ENCODE peak calls at places on chromosomes 2 and 18, in four cellular contexts. One of them, this sample, is unnamed.

GRCh38 chr2:191244350-191244749 is 854 bp upstream of the MYO1B start:
- DNase-seq in GM12865: no peak
- DNase-seq in cardiac septum: no peak
- DNase-seq in HFFc6: no peak
- DNase-seq in this sample: no peak

GRCh38 chr2:235999011-235999410 is 169.2 kb downstream of the GBX2 start:
- DNase-seq in cardiac septum: no peak
- DNase-seq in HFFc6: no peak
- DNase-seq in GM12865: no peak
- DNase-seq in this sample: no peak

GRCh38 chr18:5618037-5618688 is 74.4 kb upstream of the EPB41L3 start:
- DNase-seq in HFFc6: no peak
- DNase-seq in cardiac septum: no peak
- DNase-seq in GM12865: no peak
- DNase-seq in this sample: no peak

GRCh38 chr2:234980476-234981187 is 28.8 kb downstream of the SH3BP4 start:
- DNase-seq in cardiac septum: no peak
- DNase-seq in HFFc6: no peak
- DNase-seq in GM12865: no peak
- DNase-seq in this sample: no peak

GRCh38 chr2:191866675-191867506 is 20.0 kb upstream of the CAVIN2 start:
- DNase-seq in GM12865: no peak
- DNase-seq in HFFc6: peak
- DNase-seq in cardiac septum: no peak
- DNase-seq in this sample: peak

GRCh38 chr2:172284209-172284608 is 143.2 kb upstream of the ITGA6 start:
- DNase-seq in GM12865: no peak
- DNase-seq in cardiac septum: no peak
- DNase-seq in HFFc6: no peak
- DNase-seq in this sample: no peak

GRCh38 chr2:73868204-73868978 is 24.4 kb upstream of the ACTG2 start:
- DNase-seq in HFFc6: no peak
- DNase-seq in GM12865: no peak
- DNase-seq in cardiac septum: no peak
- DNase-seq in this sample: no peak

GRCh38 chr2:152874955-152875354 is 156.5 kb downstream of the ARL6IP6 start:
- DNase-seq in HFFc6: peak
- DNase-seq in GM12865: no peak
- DNase-seq in cardiac septum: no peak
- DNase-seq in this sample: no peak

GRCh38 chr18:23733895-23734294 is 44.6 kb downstream of the LAMA3 start:
- DNase-seq in cardiac septum: no peak
- DNase-seq in HFFc6: no peak
- DNase-seq in GM12865: no peak
- DNase-seq in this sample: no peak

GRCh38 chr18:64202836-64203235 is 53.9 kb upstream of the LINC00305 start:
- DNase-seq in HFFc6: no peak
- DNase-seq in GM12865: peak
- DNase-seq in cardiac septum: no peak
- DNase-seq in this sample: no peak

GRCh38 chr2:83584674-83585073 is 874.4 kb downstream of the SUCLG1 start:
- DNase-seq in HFFc6: no peak
- DNase-seq in GM12865: no peak
- DNase-seq in cardiac septum: no peak
- DNase-seq in this sample: no peak

GRCh38 chr2:151422917-151423439 is 13.3 kb downstream of the RIF1 start:
- DNase-seq in cardiac septum: no peak
- DNase-seq in GM12865: peak
- DNase-seq in HFFc6: no peak
- DNase-seq in this sample: no peak

GRCh38 chr2:205477016-205477705 is 205.1 kb upstream of the NRP2 start:
- DNase-seq in cardiac septum: no peak
- DNase-seq in GM12865: no peak
- DNase-seq in HFFc6: peak
- DNase-seq in this sample: no peak

GRCh38 chr18:8448091-8448490 is 161.1 kb upstream of the RAB12 start:
- DNase-seq in cardiac septum: peak
- DNase-seq in HFFc6: no peak
- DNase-seq in GM12865: no peak
- DNase-seq in this sample: no peak

GRCh38 chr18:47150824-47151366 is 595 bp upstream of the HDHD2 start:
- DNase-seq in cardiac septum: no peak
- DNase-seq in HFFc6: no peak
- DNase-seq in GM12865: no peak
- DNase-seq in this sample: no peak

GRCh38 chr18:72942766-72943165 is 75.0 kb upstream of the NETO1 start:
- DNase-seq in HFFc6: no peak
- DNase-seq in cardiac septum: no peak
- DNase-seq in GM12865: no peak
- DNase-seq in this sample: no peak

GRCh38 chr2:71801969-71802368 is 345.7 kb downstream of the CYP26B1 start:
- DNase-seq in cardiac septum: no peak
- DNase-seq in HFFc6: peak
- DNase-seq in GM12865: peak
- DNase-seq in this sample: peak

GRCh38 chr2:85933753-85934594 is 45.2 kb upstream of the ST3GAL5 start:
- DNase-seq in GM12865: no peak
- DNase-seq in cardiac septum: no peak
- DNase-seq in HFFc6: peak
- DNase-seq in this sample: no peak

GRCh38 chr2:10813085-10813748 is 632 bp upstream of the PDIA6 start:
- DNase-seq in GM12865: no peak
- DNase-seq in HFFc6: no peak
- DNase-seq in cardiac septum: no peak
- DNase-seq in this sample: no peak

GRCh38 chr18:10353791-10354190 is 100.6 kb upstream of the APCDD1 start:
- DNase-seq in HFFc6: peak
- DNase-seq in GM12865: no peak
- DNase-seq in cardiac septum: no peak
- DNase-seq in this sample: no peak

GRCh38 chr18:75823376-75823950 is 396.0 kb upstream of the SMIM21 start:
- DNase-seq in HFFc6: no peak
- DNase-seq in cardiac septum: no peak
- DNase-seq in GM12865: no peak
- DNase-seq in this sample: no peak

GRCh38 chr18:69946608-69947155 is 991 bp downstream of the CD226 start:
- DNase-seq in cardiac septum: no peak
- DNase-seq in GM12865: no peak
- DNase-seq in HFFc6: no peak
- DNase-seq in this sample: no peak

GRCh38 chr2:217283505-217283904 is 423.6 kb upstream of the TNP1 start:
- DNase-seq in HFFc6: no peak
- DNase-seq in GM12865: no peak
- DNase-seq in cardiac septum: no peak
- DNase-seq in this sample: no peak

GRCh38 chr2:233982421-233983121 is 65.4 kb downstream of the TRPM8 start:
- DNase-seq in HFFc6: peak
- DNase-seq in GM12865: no peak
- DNase-seq in cardiac septum: no peak
- DNase-seq in this sample: peak

GRCh38 chr2:8754056-8754790 is 72.4 kb downstream of the ID2 start:
- DNase-seq in cardiac septum: no peak
- DNase-seq in HFFc6: no peak
- DNase-seq in GM12865: no peak
- DNase-seq in this sample: peak

GRCh38 chr2:98242006-98242405 is 104.2 kb upstream of the CNGA3 start:
- DNase-seq in GM12865: no peak
- DNase-seq in cardiac septum: no peak
- DNase-seq in HFFc6: no peak
- DNase-seq in this sample: no peak

GRCh38 chr18:9380571-9381390 is 46.2 kb downstream of the TWSG1 start:
- DNase-seq in HFFc6: peak
- DNase-seq in GM12865: no peak
- DNase-seq in cardiac septum: no peak
- DNase-seq in this sample: peak

GRCh38 chr18:63316612-63317555 is 2.7 kb downstream of the BCL2 start:
- DNase-seq in cardiac septum: no peak
- DNase-seq in HFFc6: no peak
- DNase-seq in GM12865: peak
- DNase-seq in this sample: no peak

GRCh38 chr2:163401481-163401880 is 334.3 kb downstream of the FIGN start:
- DNase-seq in GM12865: no peak
- DNase-seq in HFFc6: peak
- DNase-seq in cardiac septum: no peak
- DNase-seq in this sample: no peak

GRCh38 chr2:101829429-101829828 is 131.9 kb downstream of the MAP4K4 start:
- DNase-seq in GM12865: no peak
- DNase-seq in HFFc6: no peak
- DNase-seq in cardiac septum: no peak
- DNase-seq in this sample: no peak

GRCh38 chr2:58046585-58047372 is at the start of gene VRK2:
- DNase-seq in GM12865: peak
- DNase-seq in cardiac septum: peak
- DNase-seq in HFFc6: peak
- DNase-seq in this sample: peak

GRCh38 chr2:15715596-15715995 is 123.9 kb downstream of the DDX1 start:
- DNase-seq in HFFc6: no peak
- DNase-seq in GM12865: no peak
- DNase-seq in cardiac septum: no peak
- DNase-seq in this sample: no peak

GRCh38 chr2:71617266-71617665 is 163.9 kb downstream of the DYSF start:
- DNase-seq in HFFc6: no peak
- DNase-seq in GM12865: no peak
- DNase-seq in cardiac septum: peak
- DNase-seq in this sample: peak

GRCh38 chr2:121021685-121022084 is 263.3 kb downstream of the TFCP2L1 start:
- DNase-seq in cardiac septum: no peak
- DNase-seq in GM12865: no peak
- DNase-seq in HFFc6: no peak
- DNase-seq in this sample: no peak

GRCh38 chr2:16507655-16508054 is 158.0 kb downstream of the CYRIA start:
- DNase-seq in GM12865: no peak
- DNase-seq in HFFc6: no peak
- DNase-seq in cardiac septum: no peak
- DNase-seq in this sample: no peak

GRCh38 chr2:46878886-46879285 is 36.7 kb downstream of the MCFD2 start:
- DNase-seq in HFFc6: no peak
- DNase-seq in GM12865: no peak
- DNase-seq in cardiac septum: no peak
- DNase-seq in this sample: peak

GRCh38 chr2:71831208-71831577 is 316.5 kb downstream of the CYP26B1 start:
- DNase-seq in GM12865: no peak
- DNase-seq in HFFc6: peak
- DNase-seq in cardiac septum: no peak
- DNase-seq in this sample: peak

GRCh38 chr2:160156084-160156483 is 44.0 kb downstream of the ITGB6 start:
- DNase-seq in cardiac septum: no peak
- DNase-seq in HFFc6: no peak
- DNase-seq in GM12865: no peak
- DNase-seq in this sample: peak

GRCh38 chr18:8818982-8819381 is 113.6 kb downstream of the MTCL1 start:
- DNase-seq in GM12865: no peak
- DNase-seq in HFFc6: no peak
- DNase-seq in cardiac septum: peak
- DNase-seq in this sample: no peak

This sample was measured in SJCRH30.